ENCODE peak calls at places on chromosomes 3 and 15, in nine cellular contexts. One of them, this sample, is unnamed.

GRCh38 chr3:183265157-183265642 is 12.1 kb downstream of the B3GNT5 start:
- DNase-seq in CD8-positive, alpha-beta memory T cell: no peak
- DNase-seq in ovary: no peak
- DNase-seq in left ventricle myocardium inferior: peak; percentile 32
- DNase-seq in HCT116: no peak
- DNase-seq in fibroblast of lung: peak; percentile 69
- DNase-seq in suprapubic skin: no peak
- DNase-seq in naive thymus-derived CD4-positive, alpha-beta T cell: no peak
- DNase-seq in MM.1S: no peak
- DNase-seq in this sample: no peak

GRCh38 chr3:53730565-53730964 is 115.7 kb downstream of the CHDH start:
- DNase-seq in CD8-positive, alpha-beta memory T cell: no peak
- DNase-seq in ovary: peak; percentile 40
- DNase-seq in left ventricle myocardium inferior: peak; percentile 58
- DNase-seq in HCT116: no peak
- DNase-seq in fibroblast of lung: peak; percentile 36
- DNase-seq in suprapubic skin: no peak
- DNase-seq in naive thymus-derived CD4-positive, alpha-beta T cell: no peak
- DNase-seq in MM.1S: no peak
- DNase-seq in this sample: no peak

GRCh38 chr3:126476976-126477330 is 1.3 kb upstream of the ZXDC start:
- DNase-seq in CD8-positive, alpha-beta memory T cell: no peak
- DNase-seq in ovary: no peak
- DNase-seq in left ventricle myocardium inferior: no peak
- DNase-seq in HCT116: no peak
- DNase-seq in fibroblast of lung: no peak
- DNase-seq in suprapubic skin: no peak
- DNase-seq in naive thymus-derived CD4-positive, alpha-beta T cell: no peak
- DNase-seq in MM.1S: no peak
- DNase-seq in this sample: no peak

GRCh38 chr3:129245141-129245540 is 4.3 kb upstream of the COPG1 start:
- DNase-seq in CD8-positive, alpha-beta memory T cell: no peak
- DNase-seq in ovary: no peak
- DNase-seq in left ventricle myocardium inferior: no peak
- DNase-seq in HCT116: no peak
- DNase-seq in fibroblast of lung: no peak
- DNase-seq in suprapubic skin: no peak
- DNase-seq in naive thymus-derived CD4-positive, alpha-beta T cell: no peak
- DNase-seq in MM.1S: no peak
- DNase-seq in this sample: no peak

GRCh38 chr3:13461169-13462124 is 18.7 kb upstream of the HDAC11 start:
- DNase-seq in CD8-positive, alpha-beta memory T cell: peak; percentile 54
- DNase-seq in ovary: no peak
- DNase-seq in left ventricle myocardium inferior: peak; percentile 37
- DNase-seq in HCT116: peak; percentile 66
- DNase-seq in fibroblast of lung: peak; percentile 27
- DNase-seq in suprapubic skin: no peak
- DNase-seq in naive thymus-derived CD4-positive, alpha-beta T cell: peak; percentile 76
- DNase-seq in MM.1S: peak; percentile 88
- DNase-seq in this sample: peak; percentile 75

GRCh38 chr15:63677778-63678177 is 80.6 kb downstream of the FBXL22 start:
- DNase-seq in CD8-positive, alpha-beta memory T cell: no peak
- DNase-seq in ovary: no peak
- DNase-seq in left ventricle myocardium inferior: peak; percentile 44
- DNase-seq in HCT116: no peak
- DNase-seq in fibroblast of lung: no peak
- DNase-seq in suprapubic skin: no peak
- DNase-seq in naive thymus-derived CD4-positive, alpha-beta T cell: no peak
- DNase-seq in MM.1S: no peak
- DNase-seq in this sample: no peak

GRCh38 chr3:189316296-189317019 is 144.7 kb downstream of the TPRG1 start:
- DNase-seq in CD8-positive, alpha-beta memory T cell: no peak
- DNase-seq in ovary: no peak
- DNase-seq in left ventricle myocardium inferior: no peak
- DNase-seq in HCT116: no peak
- DNase-seq in fibroblast of lung: no peak
- DNase-seq in suprapubic skin: no peak
- DNase-seq in naive thymus-derived CD4-positive, alpha-beta T cell: no peak
- DNase-seq in MM.1S: no peak
- DNase-seq in this sample: no peak

GRCh38 chr15:53978248-53978906 is at the start of gene UNC13C:
- DNase-seq in CD8-positive, alpha-beta memory T cell: no peak
- DNase-seq in ovary: peak; percentile 15
- DNase-seq in left ventricle myocardium inferior: peak; percentile 14
- DNase-seq in HCT116: no peak
- DNase-seq in fibroblast of lung: no peak
- DNase-seq in suprapubic skin: no peak
- DNase-seq in naive thymus-derived CD4-positive, alpha-beta T cell: no peak
- DNase-seq in MM.1S: no peak
- DNase-seq in this sample: no peak

GRCh38 chr3:178699810-178700209 is 163.6 kb downstream of the KCNMB2 start:
- DNase-seq in CD8-positive, alpha-beta memory T cell: no peak
- DNase-seq in ovary: no peak
- DNase-seq in left ventricle myocardium inferior: no peak
- DNase-seq in HCT116: no peak
- DNase-seq in fibroblast of lung: peak; percentile 5
- DNase-seq in suprapubic skin: no peak
- DNase-seq in naive thymus-derived CD4-positive, alpha-beta T cell: no peak
- DNase-seq in MM.1S: no peak
- DNase-seq in this sample: no peak

GRCh38 chr3:120144267-120144666 is 50.0 kb upstream of the GSK3B start:
- DNase-seq in CD8-positive, alpha-beta memory T cell: no peak
- DNase-seq in ovary: no peak
- DNase-seq in left ventricle myocardium inferior: no peak
- DNase-seq in HCT116: no peak
- DNase-seq in fibroblast of lung: peak; percentile 63
- DNase-seq in suprapubic skin: no peak
- DNase-seq in naive thymus-derived CD4-positive, alpha-beta T cell: no peak
- DNase-seq in MM.1S: no peak
- DNase-seq in this sample: no peak

GRCh38 chr3:28125342-28125741 is 116.1 kb upstream of the CMC1 start:
- DNase-seq in CD8-positive, alpha-beta memory T cell: no peak
- DNase-seq in ovary: no peak
- DNase-seq in left ventricle myocardium inferior: no peak
- DNase-seq in HCT116: no peak
- DNase-seq in fibroblast of lung: no peak
- DNase-seq in suprapubic skin: no peak
- DNase-seq in naive thymus-derived CD4-positive, alpha-beta T cell: no peak
- DNase-seq in MM.1S: no peak
- DNase-seq in this sample: no peak

GRCh38 chr3:65833761-65834505 is 204.8 kb downstream of the MAGI1 start:
- DNase-seq in CD8-positive, alpha-beta memory T cell: no peak
- DNase-seq in ovary: no peak
- DNase-seq in left ventricle myocardium inferior: no peak
- DNase-seq in HCT116: no peak
- DNase-seq in fibroblast of lung: peak; percentile 87
- DNase-seq in suprapubic skin: no peak
- DNase-seq in naive thymus-derived CD4-positive, alpha-beta T cell: no peak
- DNase-seq in MM.1S: peak; percentile 12
- DNase-seq in this sample: no peak

GRCh38 chr3:13401149-13401548 is 19.0 kb downstream of the NUP210 start:
- DNase-seq in CD8-positive, alpha-beta memory T cell: no peak
- DNase-seq in ovary: no peak
- DNase-seq in left ventricle myocardium inferior: no peak
- DNase-seq in HCT116: no peak
- DNase-seq in fibroblast of lung: no peak
- DNase-seq in suprapubic skin: no peak
- DNase-seq in naive thymus-derived CD4-positive, alpha-beta T cell: no peak
- DNase-seq in MM.1S: no peak
- DNase-seq in this sample: no peak

GRCh38 chr15:89399390-89400120 is 64.9 kb upstream of the POLG start:
- DNase-seq in CD8-positive, alpha-beta memory T cell: no peak
- DNase-seq in ovary: no peak
- DNase-seq in left ventricle myocardium inferior: no peak
- DNase-seq in HCT116: no peak
- DNase-seq in fibroblast of lung: peak; percentile 11
- DNase-seq in suprapubic skin: no peak
- DNase-seq in naive thymus-derived CD4-positive, alpha-beta T cell: no peak
- DNase-seq in MM.1S: peak; percentile 62
- DNase-seq in this sample: no peak

GRCh38 chr3:134299185-134299887 is 48.7 kb upstream of the RYK start:
- DNase-seq in CD8-positive, alpha-beta memory T cell: no peak
- DNase-seq in ovary: peak; percentile 45
- DNase-seq in left ventricle myocardium inferior: no peak
- DNase-seq in HCT116: no peak
- DNase-seq in fibroblast of lung: peak; percentile 27
- DNase-seq in suprapubic skin: no peak
- DNase-seq in naive thymus-derived CD4-positive, alpha-beta T cell: no peak
- DNase-seq in MM.1S: peak; percentile 33
- DNase-seq in this sample: no peak

GRCh38 chr15:87917480-87917879 is 339.1 kb downstream of the NTRK3 start:
- DNase-seq in CD8-positive, alpha-beta memory T cell: no peak
- DNase-seq in ovary: no peak
- DNase-seq in left ventricle myocardium inferior: no peak
- DNase-seq in HCT116: no peak
- DNase-seq in fibroblast of lung: no peak
- DNase-seq in suprapubic skin: no peak
- DNase-seq in naive thymus-derived CD4-positive, alpha-beta T cell: no peak
- DNase-seq in MM.1S: no peak
- DNase-seq in this sample: no peak

GRCh38 chr15:64911317-64912186 is at the start of gene ANKDD1A:
- DNase-seq in CD8-positive, alpha-beta memory T cell: peak; percentile 16
- DNase-seq in ovary: peak; percentile 80
- DNase-seq in left ventricle myocardium inferior: peak; percentile 74
- DNase-seq in HCT116: peak; percentile 26
- DNase-seq in fibroblast of lung: peak; percentile 51
- DNase-seq in suprapubic skin: peak; percentile 83
- DNase-seq in naive thymus-derived CD4-positive, alpha-beta T cell: peak; percentile 29
- DNase-seq in MM.1S: peak; percentile 90
- DNase-seq in this sample: peak; percentile 26

DNA sequence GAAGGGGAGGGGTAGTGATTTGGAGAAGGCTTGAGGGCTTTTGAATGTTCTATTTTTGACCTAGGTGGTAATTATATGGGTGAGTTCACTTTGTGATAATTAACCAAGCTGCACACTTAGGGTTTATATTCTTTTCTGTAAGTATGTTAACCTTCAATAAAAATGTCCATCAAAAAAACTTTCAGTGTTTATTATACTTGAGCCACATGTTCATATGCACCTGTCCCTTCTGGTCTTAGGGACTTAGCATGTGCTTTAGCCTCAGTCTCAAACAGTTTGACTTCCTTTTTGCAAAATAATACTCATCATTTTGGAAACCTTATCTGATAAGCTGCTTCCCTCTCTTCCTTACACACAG is 28.4 kb downstream of the PDE8A start:
- DNase-seq in CD8-positive, alpha-beta memory T cell: no peak
- DNase-seq in ovary: no peak
- DNase-seq in left ventricle myocardium inferior: no peak
- DNase-seq in HCT116: no peak
- DNase-seq in fibroblast of lung: no peak
- DNase-seq in suprapubic skin: no peak
- DNase-seq in naive thymus-derived CD4-positive, alpha-beta T cell: no peak
- DNase-seq in MM.1S: no peak
- DNase-seq in this sample: no peak
- H3K27ac ChIP-seq in CD8-positive, alpha-beta memory T cell: no peak overlapping the region
- H3K27ac ChIP-seq in ovary: no peak overlapping the region
- H3K27ac ChIP-seq in left ventricle myocardium inferior: peak overlapping the region; percentile 77
- H3K27ac ChIP-seq in HCT116: no peak overlapping the region
- H3K27ac ChIP-seq in fibroblast of lung: no peak overlapping the region
- H3K27ac ChIP-seq in suprapubic skin: peak overlapping the region; percentile 32
- H3K27ac ChIP-seq in naive thymus-derived CD4-positive, alpha-beta T cell: no peak overlapping the region
- H3K27ac ChIP-seq in MM.1S: no peak overlapping the region
- H3K27ac ChIP-seq in this sample: no peak overlapping the region

DNA sequence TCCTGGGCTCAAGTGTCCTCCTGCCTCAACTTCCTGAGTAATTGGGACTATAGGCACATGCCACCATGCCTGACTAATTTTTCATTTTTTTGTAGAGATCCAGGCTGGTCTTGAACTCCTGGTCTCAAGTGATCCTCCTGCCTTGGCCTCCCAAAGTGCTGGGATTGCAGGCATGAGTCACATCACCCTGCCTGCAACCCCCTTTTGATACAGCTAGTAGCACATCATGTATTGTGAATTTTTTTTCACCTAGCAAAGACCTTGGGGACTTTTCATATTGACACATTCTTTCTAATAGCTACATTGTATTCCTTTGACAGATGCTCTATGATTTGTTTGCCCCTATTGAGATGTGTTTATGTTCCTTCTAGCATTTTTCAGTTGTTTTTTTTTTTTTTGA is 14.2 kb downstream of the IRAK2 start:
- DNase-seq in CD8-positive, alpha-beta memory T cell: no peak
- DNase-seq in ovary: no peak
- DNase-seq in left ventricle myocardium inferior: no peak
- DNase-seq in HCT116: no peak
- DNase-seq in fibroblast of lung: no peak
- DNase-seq in suprapubic skin: no peak
- DNase-seq in naive thymus-derived CD4-positive, alpha-beta T cell: no peak
- DNase-seq in MM.1S: no peak
- DNase-seq in this sample: no peak
- H3K4me3 ChIP-seq in CD8-positive, alpha-beta memory T cell: no peak overlapping the region
- H3K4me3 ChIP-seq in ovary: no peak overlapping the region
- H3K4me3 ChIP-seq in left ventricle myocardium inferior: no peak overlapping the region
- H3K4me3 ChIP-seq in HCT116: no peak overlapping the region
- H3K4me3 ChIP-seq in fibroblast of lung: no peak overlapping the region
- H3K4me3 ChIP-seq in suprapubic skin: no peak overlapping the region
- H3K4me3 ChIP-seq in naive thymus-derived CD4-positive, alpha-beta T cell: no peak overlapping the region
- H3K4me3 ChIP-seq in MM.1S: no peak overlapping the region
- H3K4me3 ChIP-seq in this sample: no peak overlapping the region

DNA sequence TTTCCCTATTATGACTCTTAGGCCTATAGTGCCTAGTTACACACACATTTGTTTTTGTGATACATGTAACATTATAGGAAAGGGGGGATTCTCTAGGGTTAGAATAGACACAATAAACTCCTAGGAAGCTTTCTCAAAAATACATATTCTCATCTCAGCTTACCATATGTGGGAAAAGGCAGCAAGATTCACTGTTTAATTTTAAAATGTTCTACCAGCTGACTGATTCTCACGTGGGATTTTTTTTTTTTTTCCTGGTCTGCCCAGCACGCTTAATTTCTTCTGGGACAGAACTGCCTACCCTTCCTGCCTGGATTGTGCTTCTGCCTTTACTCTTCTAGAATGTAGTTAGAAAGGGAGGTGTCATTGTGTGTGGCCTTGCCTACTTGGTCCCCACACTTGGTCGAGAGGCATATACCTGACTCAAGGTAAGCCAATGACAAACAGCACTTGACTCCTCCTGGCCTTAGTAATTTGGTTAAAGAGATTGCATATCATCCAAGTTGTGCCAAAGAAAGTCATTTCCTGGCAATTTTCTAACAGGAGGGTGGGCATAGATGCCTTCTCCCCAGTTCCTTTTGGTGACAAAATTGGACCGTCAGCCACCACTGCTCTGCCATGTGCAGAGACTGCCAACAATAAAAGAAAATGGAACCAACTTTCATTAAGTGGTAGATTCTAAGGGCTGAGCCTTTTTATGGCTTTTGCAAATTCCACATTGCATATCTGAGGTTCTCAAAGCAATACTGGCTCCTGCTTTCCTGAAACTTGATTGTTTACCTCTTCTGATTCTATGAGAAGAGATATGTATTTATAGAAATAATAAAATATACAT is 8.0 kb upstream of the LEKR1 start:
- DNase-seq in CD8-positive, alpha-beta memory T cell: no peak
- DNase-seq in ovary: no peak
- DNase-seq in left ventricle myocardium inferior: no peak
- DNase-seq in HCT116: no peak
- DNase-seq in fibroblast of lung: no peak
- DNase-seq in suprapubic skin: no peak
- DNase-seq in naive thymus-derived CD4-positive, alpha-beta T cell: no peak
- DNase-seq in MM.1S: no peak
- DNase-seq in this sample: no peak
- H3K36me3 ChIP-seq in CD8-positive, alpha-beta memory T cell: no peaks in the 10 kb centered on the region
- H3K36me3 ChIP-seq in ovary: no peaks in the 10 kb centered on the region
- H3K36me3 ChIP-seq in left ventricle myocardium inferior: no peaks in the 10 kb centered on the region
- H3K36me3 ChIP-seq in HCT116: no peaks in the 10 kb centered on the region
- H3K36me3 ChIP-seq in fibroblast of lung: no peaks in the 10 kb centered on the region
- H3K36me3 ChIP-seq in suprapubic skin: no peaks in the 10 kb centered on the region
- H3K36me3 ChIP-seq in naive thymus-derived CD4-positive, alpha-beta T cell: no peaks in the 10 kb centered on the region
- H3K36me3 ChIP-seq in MM.1S: no peaks in the 10 kb centered on the region
- H3K36me3 ChIP-seq in this sample: no peaks in the 10 kb centered on the region

GRCh38 chr15:100733088-100733487 is 130.7 kb downstream of the ASB7 start:
- DNase-seq in CD8-positive, alpha-beta memory T cell: no peak
- DNase-seq in ovary: no peak
- DNase-seq in left ventricle myocardium inferior: no peak
- DNase-seq in HCT116: no peak
- DNase-seq in fibroblast of lung: peak; percentile 68
- DNase-seq in suprapubic skin: no peak
- DNase-seq in naive thymus-derived CD4-positive, alpha-beta T cell: no peak
- DNase-seq in MM.1S: no peak
- DNase-seq in this sample: no peak
- H3K27ac ChIP-seq in CD8-positive, alpha-beta memory T cell: no peak overlapping the region
- H3K27ac ChIP-seq in ovary: no peak overlapping the region
- H3K27ac ChIP-seq in left ventricle myocardium inferior: no peak overlapping the region
- H3K27ac ChIP-seq in HCT116: peak overlapping the region; percentile 72
- H3K27ac ChIP-seq in fibroblast of lung: peak overlapping the region; percentile 10
- H3K27ac ChIP-seq in suprapubic skin: peak overlapping the region; percentile 30
- H3K27ac ChIP-seq in naive thymus-derived CD4-positive, alpha-beta T cell: no peak overlapping the region
- H3K27ac ChIP-seq in MM.1S: no peak overlapping the region
- H3K27ac ChIP-seq in this sample: no peak overlapping the region